ENCODE peak calls at places on chromosomes 3 and 15, in five cellular contexts. K is GM23338, W is cardiac muscle cell, E is sigmoid colon, Y is spleen. X is an unnamed sample.

GRCh38 chr3:112973325-112974177 is 1.4 kb downstream of the CD200R1 start:
- DNase-seq in E (no peak), Y (no peak), W (no peak), K (no peak), X (no peak)

GRCh38 chr15:50828610-50829206 is 63.2 kb upstream of the SPPL2A start:
- DNase-seq in W (no peak), Y (no peak), K (peak; percentile 3), E (no peak), X (no peak)

GRCh38 chr3:150252462-150252861 is 155.6 kb upstream of the TSC22D2 start:
- DNase-seq in W (no peak), K (no peak), Y (no peak), E (no peak), X (no peak)

GRCh38 chr3:115632026-115632425 is 8.7 kb downstream of the GAP43 start:
- DNase-seq in E (no peak), W (no peak), K (no peak), Y (no peak), X (no peak)

GRCh38 chr15:39578851-39579486 is 1.9 kb upstream of the THBS1 start:
- DNase-seq in K (peak; percentile 50), Y (no peak), E (peak; percentile 67), W (peak; percentile 36), X (no peak)

GRCh38 chr3:47009225-47010049 is 30.0 kb downstream of the NBEAL2 start:
- DNase-seq in W (peak; percentile 83), E (peak; percentile 97), Y (peak; percentile 95), K (peak; percentile 89), X (peak; percentile 95)

GRCh38 chr3:58173670-58174472 is 36.9 kb downstream of the DNASE1L3 start:
- DNase-seq in W (peak; percentile 68), K (peak; percentile 77), Y (peak; percentile 83), E (peak; percentile 82), X (no peak)

GRCh38 chr3:12898980-12899755 is 57.8 kb upstream of the RPL32 start:
- DNase-seq in Y (peak; percentile 73), K (no peak), W (no peak), E (no peak), X (no peak)

GRCh38 chr3:133699903-133700302 is 38.2 kb upstream of the TOPBP1 start:
- DNase-seq in W (no peak), Y (no peak), E (no peak), K (no peak), X (no peak)

GRCh38 chr15:71639531-71639930 is 170.8 kb upstream of the NR2E3 start:
- DNase-seq in K (no peak), Y (no peak), E (no peak), W (no peak), X (no peak)

GRCh38 chr3:51391566-51392300 is 648 bp downstream of the RBM15B start:
- DNase-seq in K (peak; percentile 51), E (no peak), W (peak; percentile 46), Y (peak; percentile 92), X (peak; percentile 78)

GRCh38 chr15:36858423-36858822 is 241.9 kb downstream of the MEIS2 start:
- DNase-seq in W (no peak), E (no peak), K (no peak), Y (no peak), X (no peak)

GRCh38 chr3:140953028-140953960 is 11.7 kb downstream of the SLC25A36 start:
- DNase-seq in W (no peak), K (no peak), Y (no peak), E (no peak), X (no peak)

GRCh38 chr15:89389841-89390603 is 55.4 kb upstream of the POLG start:
- DNase-seq in Y (peak; percentile 71), K (no peak), E (no peak), W (no peak), X (no peak)

GRCh38 chr3:58167431-58168351 is 43.1 kb downstream of the DNASE1L3 start:
- DNase-seq in E (peak; percentile 89), Y (no peak), K (peak; percentile 74), W (peak; percentile 72), X (no peak)

GRCh38 chr3:43748179-43748578 is 57.4 kb downstream of the ABHD5 start:
- DNase-seq in K (no peak), Y (no peak), E (no peak), W (no peak), X (no peak)

GRCh38 chr3:60588806-60589205 is 662.4 kb downstream of the FHIT start:
- DNase-seq in E (no peak), K (no peak), W (no peak), Y (no peak), X (no peak)

GRCh38 chr3:75395601-75396315 is 268.4 kb upstream of the FRG2C start:
- DNase-seq in E (no peak), Y (no peak), K (no peak), W (no peak), X (no peak)

GRCh38 chr15:39885099-39885777 is 34.8 kb downstream of the GPR176 start:
- DNase-seq in K (no peak), W (no peak), E (no peak), Y (no peak), X (no peak)

GRCh38 chr3:15501126-15501525 is 20.4 kb downstream of the COLQ start:
- DNase-seq in W (peak; percentile 44), K (no peak), Y (no peak), E (no peak), X (no peak)

GRCh38 chr15:58588096-58588495 is 156.3 kb downstream of the LIPC start:
- DNase-seq in E (no peak), Y (no peak), W (no peak), K (peak; percentile 37), X (no peak)

GRCh38 chr3:157513585-157513984 is 10.4 kb upstream of the VEPH1 start:
- DNase-seq in W (no peak), K (no peak), E (no peak), Y (no peak), X (no peak)

GRCh38 chr3:111709645-111710044 is 114.5 kb upstream of the ZBED2 start:
- DNase-seq in W (no peak), E (no peak), K (no peak), Y (no peak), X (no peak)

GRCh38 chr15:38150794-38151193 is 101.8 kb upstream of the SPRED1 start:
- DNase-seq in E (no peak), Y (no peak), W (no peak), K (no peak), X (no peak)

GRCh38 chr15:38905634-38906033 is 341.0 kb upstream of the RASGRP1 start:
- DNase-seq in K (no peak), W (no peak), Y (no peak), E (no peak), X (no peak)

GRCh38 chr3:85603378-85603777 is 644.6 kb downstream of the CADM2 start:
- DNase-seq in E (no peak), K (peak; percentile 31), Y (no peak), W (no peak), X (no peak)

GRCh38 chr3:193772389-193772788 is 179.4 kb downstream of the OPA1 start:
- DNase-seq in K (no peak), E (no peak), W (no peak), Y (no peak), X (no peak)

GRCh38 chr3:138786788-138787276 is 47.9 kb downstream of the PIK3CB start:
- DNase-seq in W (no peak), K (no peak), Y (no peak), E (no peak), X (no peak)

GRCh38 chr3:72223116-72223515 is 438.2 kb upstream of the PROK2 start:
- DNase-seq in Y (no peak), K (no peak), E (no peak), W (no peak), X (no peak)

GRCh38 chr3:156694536-156694935 is 20.1 kb downstream of the TIPARP start:
- DNase-seq in E (no peak), K (no peak), W (no peak), Y (no peak), X (no peak)

GRCh38 chr3:161217496-161217895 is 3.6 kb upstream of the NMD3 start:
- DNase-seq in E (no peak), K (no peak), W (no peak), Y (no peak), X (no peak)

GRCh38 chr3:166608132-166608531 is 770.9 kb upstream of the BCHE start:
- DNase-seq in K (no peak), Y (no peak), W (no peak), E (no peak), X (no peak)

GRCh38 chr3:5017953-5018531 is 38.8 kb downstream of the BHLHE40 start:
- DNase-seq in K (no peak), E (peak; percentile 83), Y (peak; percentile 67), W (no peak), X (peak; percentile 78)

GRCh38 chr3:141419946-141420345 is 51.6 kb downstream of the ZBTB38 start:
- DNase-seq in E (no peak), Y (no peak), W (no peak), K (no peak), X (no peak)

GRCh38 chr3:189270248-189270832 is 98.6 kb downstream of the TPRG1 start:
- DNase-seq in K (peak; percentile 73), E (no peak), Y (no peak), W (peak; percentile 72), X (peak; percentile 76)

GRCh38 chr3:152531717-152532116 is 263.0 kb downstream of the MBNL1 start:
- DNase-seq in E (no peak), K (no peak), Y (no peak), W (no peak), X (no peak)

GRCh38 chr15:57436961-57437360 is 60.7 kb downstream of the CGNL1 start:
- DNase-seq in Y (no peak), E (no peak), W (no peak), K (no peak), X (no peak)
- H3K27ac ChIP-seq in Y (no peak overlapping the region), E (no peak overlapping the region), W (peak overlapping the region; percentile 55), K (no peak overlapping the region), X (no peak overlapping the region)

GRCh38 chr3:183931881-183932280 is 47.2 kb upstream of the PARL start:
- DNase-seq in E (no peak), W (no peak), Y (no peak), K (no peak), X (no peak)
- H3K27ac ChIP-seq in E (no peak overlapping the region), W (no peak overlapping the region), Y (no peak overlapping the region), K (no peak overlapping the region), X (no peak overlapping the region)

DNA sequence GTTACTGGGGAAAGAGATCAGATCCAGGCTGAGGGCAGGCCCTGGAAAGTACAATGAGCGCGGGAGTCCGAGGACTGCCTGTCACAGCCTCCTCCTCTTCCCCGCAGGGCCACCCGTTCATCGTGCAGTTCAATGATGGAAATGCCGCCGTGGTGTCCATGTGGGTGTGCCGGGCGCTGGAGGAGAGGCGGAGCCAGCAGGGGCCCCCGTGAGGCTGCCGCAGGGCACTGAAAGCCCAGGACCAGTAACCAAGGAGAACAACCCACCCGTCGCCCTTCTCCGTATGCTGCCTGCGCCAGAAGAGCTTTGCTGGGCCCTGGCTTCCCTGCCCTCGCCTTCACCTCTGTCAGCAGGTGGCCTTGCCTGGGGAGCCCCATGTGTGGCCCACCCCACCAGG is 18.8 kb upstream of the SKOR1 start:
- DNase-seq in Y (peak; percentile 68), K (no peak), E (peak; percentile 55), W (no peak), X (peak; percentile 41)
- H3K27ac ChIP-seq in Y (no peak overlapping the region), K (no peak overlapping the region), E (no peak overlapping the region), W (no peak overlapping the region), X (no peak overlapping the region)

DNA sequence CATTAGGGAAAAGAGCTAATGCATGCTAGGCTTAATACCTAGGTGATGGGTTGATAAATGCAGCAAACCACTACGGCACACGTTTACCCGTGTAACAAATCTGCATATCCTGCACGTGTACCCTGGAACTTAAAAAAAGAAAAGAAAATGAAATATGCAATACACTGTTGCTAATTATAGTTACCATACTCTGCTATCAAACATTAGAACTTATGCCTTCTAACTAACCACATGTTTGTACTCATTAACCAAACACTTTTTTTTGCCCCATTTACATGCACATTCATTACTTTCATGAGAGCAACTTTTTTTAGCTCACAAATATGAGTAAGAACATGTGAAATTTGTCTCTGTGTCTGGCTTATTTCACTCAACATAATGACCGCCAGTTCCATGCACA is 253.1 kb downstream of the CGGBP1 start:
- DNase-seq in W (no peak), K (no peak), Y (no peak), E (no peak), X (no peak)
- H3K27ac ChIP-seq in W (no peak overlapping the region), K (no peak overlapping the region), Y (no peak overlapping the region), E (no peak overlapping the region), X (no peak overlapping the region)

X was measured in upper lobe of right lung.